ENCODE peak calls at places on chromosomes 1 and 21, in four cellular contexts. P is MM.1S, Z is mammary epithelial cell, N is SJSA1. W is an unnamed sample.

GRCh38 chr1:227889047-227889862 is 58.5 kb downstream of the WNT9A start:
- DNase-seq in N (no peak), Z (no peak), P (no peak), W (no peak)

GRCh38 chr21:19120591-19120990 is 717.0 kb upstream of the TMPRSS15 start:
- DNase-seq in P (no peak), Z (no peak), N (no peak), W (no peak)

GRCh38 chr1:74363220-74363619 is 128.0 kb downstream of the TNNI3K start:
- DNase-seq in Z (no peak), P (no peak), N (no peak), W (no peak)

GRCh38 chr1:64484651-64485050 is 14.7 kb downstream of the CACHD1 start:
- DNase-seq in N (no peak), Z (no peak), P (no peak), W (no peak)

GRCh38 chr1:11847667-11848445 is at the start of gene NPPA:
- DNase-seq in Z (no peak), P (no peak), N (no peak), W (peak; percentile 52)

GRCh38 chr1:39898648-39899603 is 2.8 kb downstream of the MYCL start:
- DNase-seq in P (no peak), Z (no peak), N (peak; percentile 46), W (peak; percentile 31)

GRCh38 chr1:156193208-156193487 is 756 bp upstream of the SLC25A44 start:
- DNase-seq in N (no peak), P (no peak), Z (no peak), W (no peak)

GRCh38 chr1:62433861-62434611 is 2.8 kb upstream of the USP1 start:
- DNase-seq in Z (no peak), P (no peak), N (peak; percentile 78), W (peak; percentile 31)

GRCh38 chr1:167926486-167926997 is 9.9 kb upstream of the DCAF6 start:
- DNase-seq in P (no peak), Z (no peak), N (no peak), W (no peak)

GRCh38 chr1:169594391-169594790 is 8.1 kb upstream of the F5 start:
- DNase-seq in P (no peak), Z (no peak), N (no peak), W (no peak)

GRCh38 chr1:173255214-173255813 is 48.2 kb upstream of the TNFSF4 start:
- DNase-seq in N (peak; percentile 28), P (peak; percentile 36), Z (peak; percentile 21), W (peak; percentile 54)

GRCh38 chr1:67307251-67308060 is at the start of gene IL12RB2:
- DNase-seq in P (no peak), N (no peak), Z (no peak), W (no peak)

GRCh38 chr1:201396859-201397464 is 2.2 kb downstream of the LAD1 start:
- DNase-seq in Z (peak; percentile 92), N (no peak), P (no peak), W (no peak)

GRCh38 chr1:229028509-229028908 is 242.4 kb upstream of the RAB4A start:
- DNase-seq in P (no peak), N (no peak), Z (no peak), W (no peak)

W was measured in OCI-LY7.